ENCODE peak calls at places on chromosomes 1 and 21, in five cellular contexts. One of them, this sample, is unnamed.

GRCh38 chr1:199362996-199363395 is 664.5 kb upstream of the NR5A2 start:
- DNase-seq in posterior cingulate gyrus: no peak
- DNase-seq in fibroblast of mammary gland: no peak
- DNase-seq in effector CD4-positive, alpha-beta T cell: no peak
- DNase-seq in SHP77: no peak
- DNase-seq in this sample: no peak

GRCh38 chr1:66752000-66752592 is at the start of gene DYNLT5:
- DNase-seq in posterior cingulate gyrus: peak
- DNase-seq in fibroblast of mammary gland: peak
- DNase-seq in effector CD4-positive, alpha-beta T cell: no peak
- DNase-seq in SHP77: no peak
- DNase-seq in this sample: no peak

GRCh38 chr1:111481387-111482221 is 7.8 kb downstream of the C1orf162 start:
- DNase-seq in posterior cingulate gyrus: peak
- DNase-seq in fibroblast of mammary gland: peak
- DNase-seq in effector CD4-positive, alpha-beta T cell: peak
- DNase-seq in SHP77: peak
- DNase-seq in this sample: peak

GRCh38 chr21:33281101-33281652 is 15.0 kb downstream of the IL10RB start:
- DNase-seq in posterior cingulate gyrus: no peak
- DNase-seq in fibroblast of mammary gland: no peak
- DNase-seq in effector CD4-positive, alpha-beta T cell: no peak
- DNase-seq in SHP77: no peak
- DNase-seq in this sample: no peak

GRCh38 chr1:2952371-2952770 is 68.9 kb upstream of the ACTRT2 start:
- DNase-seq in posterior cingulate gyrus: no peak
- DNase-seq in fibroblast of mammary gland: no peak
- DNase-seq in effector CD4-positive, alpha-beta T cell: no peak
- DNase-seq in SHP77: no peak
- DNase-seq in this sample: no peak

GRCh38 chr1:207848234-207848633 is 62.7 kb downstream of the CD34 start:
- DNase-seq in posterior cingulate gyrus: no peak
- DNase-seq in fibroblast of mammary gland: peak
- DNase-seq in effector CD4-positive, alpha-beta T cell: no peak
- DNase-seq in SHP77: peak
- DNase-seq in this sample: no peak

GRCh38 chr1:236416165-236416564 is 22.1 kb downstream of the EDARADD start:
- DNase-seq in posterior cingulate gyrus: no peak
- DNase-seq in fibroblast of mammary gland: no peak
- DNase-seq in effector CD4-positive, alpha-beta T cell: peak
- DNase-seq in SHP77: no peak
- DNase-seq in this sample: peak

GRCh38 chr1:206921772-206922265 is at the start of gene FCMR:
- DNase-seq in posterior cingulate gyrus: no peak
- DNase-seq in fibroblast of mammary gland: no peak
- DNase-seq in effector CD4-positive, alpha-beta T cell: peak
- DNase-seq in SHP77: no peak
- DNase-seq in this sample: peak

GRCh38 chr1:115764541-115764940 is 4.0 kb downstream of the CASQ2 start:
- DNase-seq in posterior cingulate gyrus: no peak
- DNase-seq in fibroblast of mammary gland: peak
- DNase-seq in effector CD4-positive, alpha-beta T cell: no peak
- DNase-seq in SHP77: no peak
- DNase-seq in this sample: no peak

GRCh38 chr21:16579538-16579937 is 849.8 kb downstream of the USP25 start:
- DNase-seq in posterior cingulate gyrus: no peak
- DNase-seq in fibroblast of mammary gland: peak
- DNase-seq in effector CD4-positive, alpha-beta T cell: no peak
- DNase-seq in SHP77: no peak
- DNase-seq in this sample: no peak

GRCh38 chr1:149849246-149849946 is 50.0 kb upstream of the BOLA1 start:
- DNase-seq in posterior cingulate gyrus: no peak
- DNase-seq in fibroblast of mammary gland: no peak
- DNase-seq in effector CD4-positive, alpha-beta T cell: no peak
- DNase-seq in SHP77: no peak
- DNase-seq in this sample: no peak

GRCh38 chr1:35047188-35047858 is 15.6 kb upstream of the ZMYM6 start:
- DNase-seq in posterior cingulate gyrus: no peak
- DNase-seq in fibroblast of mammary gland: peak
- DNase-seq in effector CD4-positive, alpha-beta T cell: no peak
- DNase-seq in SHP77: no peak
- DNase-seq in this sample: no peak

GRCh38 chr1:67812225-67812624 is 21.0 kb downstream of the GNG12 start:
- DNase-seq in posterior cingulate gyrus: no peak
- DNase-seq in fibroblast of mammary gland: no peak
- DNase-seq in effector CD4-positive, alpha-beta T cell: no peak
- DNase-seq in SHP77: no peak
- DNase-seq in this sample: no peak

GRCh38 chr1:90948301-90948700 is 73.5 kb downstream of the ZNF644 start:
- DNase-seq in posterior cingulate gyrus: no peak
- DNase-seq in fibroblast of mammary gland: no peak
- DNase-seq in effector CD4-positive, alpha-beta T cell: no peak
- DNase-seq in SHP77: no peak
- DNase-seq in this sample: no peak

GRCh38 chr1:41614818-41615217 is 130.3 kb upstream of the EDN2 start:
- DNase-seq in posterior cingulate gyrus: no peak
- DNase-seq in fibroblast of mammary gland: no peak
- DNase-seq in effector CD4-positive, alpha-beta T cell: no peak
- DNase-seq in SHP77: no peak
- DNase-seq in this sample: no peak

This sample was measured in CD8-positive, alpha-beta memory T cell.